ENCODE peak calls at places on chromosomes 16 and 17, in six cellular contexts. K, F, J, P, T and E are unnamed samples.

GRCh38 chr16:86087011-86087453 is 188.1 kb downstream of the IRF8 start:
- DNase-seq in K (no peak), F (no peak), J (no peak), P (no peak), T (no peak), E (no peak)

GRCh38 chr17:62704381-62704971 is 77.0 kb downstream of the MRC2 start:
- DNase-seq in K (no peak), F (no peak), J (no peak), P (no peak), T (no peak), E (peak)

GRCh38 chr16:11259655-11260595 is 3.9 kb upstream of the SOCS1 start:
- DNase-seq in K (no peak), F (no peak), J (no peak), P (no peak), T (no peak), E (no peak)

GRCh38 chr17:75511610-75512575 is 3.4 kb downstream of the CASKIN2 start:
- DNase-seq in K (no peak), F (no peak), J (no peak), P (no peak), T (peak), E (no peak)

GRCh38 chr16:23423496-23424049 is 29.4 kb downstream of the COG7 start:
- DNase-seq in K (no peak), F (no peak), J (peak), P (no peak), T (peak), E (peak)

GRCh38 chr17:17361543-17362511 is 58.7 kb downstream of the NT5M start:
- DNase-seq in K (no peak), F (no peak), J (no peak), P (no peak), T (no peak), E (no peak)

GRCh38 chr16:22191089-22191965 is 14.8 kb upstream of the EEF2K start:
- DNase-seq in K (peak), F (peak), J (peak), P (peak), T (peak), E (peak)

GRCh38 chr17:64632606-64633005 is 29.5 kb downstream of the SMURF2 start:
- DNase-seq in K (no peak), F (no peak), J (no peak), P (no peak), T (no peak), E (no peak)

GRCh38 chr16:18024566-18024965 is 312.0 kb downstream of the NPIPA8 start:
- DNase-seq in K (no peak), F (no peak), J (no peak), P (no peak), T (no peak), E (no peak)

GRCh38 chr16:80174416-80174815 is 366.4 kb upstream of the DYNLRB2 start:
- DNase-seq in K (no peak), F (no peak), J (peak), P (no peak), T (no peak), E (no peak)

GRCh38 chr16:29925173-29925804 is 737 bp downstream of the KCTD13 start:
- DNase-seq in K (no peak), F (no peak), J (no peak), P (peak), T (peak), E (no peak)

GRCh38 chr16:87538594-87538993 is 45.8 kb upstream of the ZCCHC14 start:
- DNase-seq in K (no peak), F (no peak), J (no peak), P (no peak), T (no peak), E (no peak)

GRCh38 chr16:73014768-73015167 is 33.2 kb downstream of the ZFHX3 start:
- DNase-seq in K (no peak), F (no peak), J (no peak), P (no peak), T (no peak), E (no peak)

GRCh38 chr17:45131616-45132301 is 556 bp downstream of the PLCD3 start:
- DNase-seq in K (peak), F (peak), J (no peak), P (no peak), T (no peak), E (no peak)

GRCh38 chr17:81081217-81081616 is 46.3 kb downstream of the BAIAP2 start:
- DNase-seq in K (no peak), F (no peak), J (no peak), P (no peak), T (no peak), E (no peak)

GRCh38 chr16:64589836-64590235 is 532.0 kb downstream of the CDH11 start:
- DNase-seq in K (no peak), F (no peak), J (no peak), P (no peak), T (no peak), E (no peak)

GRCh38 chr17:82931696-82932060 is 91.9 kb upstream of the ZNF750 start:
- DNase-seq in K (no peak), F (no peak), J (no peak), P (no peak), T (no peak), E (no peak)

GRCh38 chr17:76843703-76844484 is 24.3 kb upstream of the MGAT5B start:
- DNase-seq in K (no peak), F (no peak), J (peak), P (no peak), T (no peak), E (no peak)

GRCh38 chr17:50956750-50957523 is 90.8 kb upstream of the TOB1 start:
- DNase-seq in K (peak), F (peak), J (no peak), P (peak), T (peak), E (peak)

GRCh38 chr17:81322271-81323082 is 27.4 kb upstream of the SLC38A10 start:
- DNase-seq in K (no peak), F (no peak), J (peak), P (no peak), T (peak), E (no peak)

GRCh38 chr17:75475144-75475835 is 18.9 kb downstream of the TMEM94 start:
- DNase-seq in K (no peak), F (no peak), J (no peak), P (no peak), T (no peak), E (no peak)

GRCh38 chr17:67628580-67629013 is 89.1 kb upstream of the NOL11 start:
- DNase-seq in K (no peak), F (no peak), J (no peak), P (peak), T (no peak), E (no peak)

GRCh38 chr16:21300309-21301167 is 22.4 kb upstream of the CRYM start:
- DNase-seq in K (peak), F (peak), J (peak), P (peak), T (peak), E (peak)

GRCh38 chr17:64694207-64694606 is 32.1 kb upstream of the SMURF2 start:
- DNase-seq in K (no peak), F (peak), J (no peak), P (no peak), T (peak), E (no peak)

GRCh38 chr17:27535975-27536374 is 79.7 kb downstream of the KSR1 start:
- DNase-seq in K (no peak), F (no peak), J (no peak), P (no peak), T (no peak), E (no peak)

GRCh38 chr17:20200016-20200788 is 191.0 kb downstream of the SPECC1 start:
- DNase-seq in K (no peak), F (no peak), J (no peak), P (no peak), T (no peak), E (no peak)

GRCh38 chr16:50402298-50402895 is 33.6 kb upstream of the BRD7 start:
- DNase-seq in K (no peak), F (no peak), J (no peak), P (no peak), T (no peak), E (no peak)

GRCh38 chr17:71572343-71572742 is 548.5 kb upstream of the SOX9 start:
- DNase-seq in K (no peak), F (no peak), J (no peak), P (no peak), T (no peak), E (no peak)